ENCODE peak calls at places on chromosome 9, in seven cellular contexts. B, F, Q, P, I, R and L are unnamed samples.
A peak's percentile ranks its signal among the peaks of the same experiment; 100 is the strongest.

GRCh38 chr9:99162759-99163364 is 57.9 kb downstream of the TGFBR1 start:
- DNase-seq in B (peak; percentile 25), F (peak; percentile 19), Q (no peak), P (no peak), I (no peak), R (no peak), L (peak; percentile 50)

GRCh38 chr9:137303031-137303892 is 1.2 kb upstream of the NRARP start:
- DNase-seq in B (no peak), F (no peak), Q (no peak), P (no peak), I (peak; percentile 77), R (no peak), L (no peak)

GRCh38 chr9:121743441-121744001 is 92.1 kb downstream of the DAB2IP start:
- DNase-seq in B (peak; percentile 85), F (no peak), Q (no peak), P (no peak), I (peak; percentile 82), R (peak; percentile 72), L (peak; percentile 87)

GRCh38 chr9:92642599-92642998 is 27.3 kb downstream of the IPPK start:
- DNase-seq in B (no peak), F (no peak), Q (no peak), P (no peak), I (no peak), R (no peak), L (no peak)

GRCh38 chr9:121599186-121599871 is 52.1 kb upstream of the DAB2IP start:
- DNase-seq in B (no peak), F (no peak), Q (no peak), P (no peak), I (peak; percentile 65), R (peak; percentile 52), L (no peak)

GRCh38 chr9:38294561-38294960 is 97.9 kb upstream of the ALDH1B1 start:
- DNase-seq in B (no peak), F (no peak), Q (no peak), P (no peak), I (no peak), R (no peak), L (no peak)

GRCh38 chr9:97704851-97705250 is 7.7 kb upstream of the XPA start:
- DNase-seq in B (peak; percentile 13), F (no peak), Q (no peak), P (no peak), I (no peak), R (no peak), L (no peak)

GRCh38 chr9:38358390-38359296 is 33.9 kb upstream of the ALDH1B1 start:
- DNase-seq in B (peak; percentile 62), F (no peak), Q (no peak), P (no peak), I (no peak), R (no peak), L (peak; percentile 95)

GRCh38 chr9:114029311-114030170 is 48.6 kb downstream of the AMBP start:
- DNase-seq in B (no peak), F (no peak), Q (no peak), P (no peak), I (no peak), R (no peak), L (no peak)

GRCh38 chr9:131335356-131335755 is 45.8 kb downstream of the PLPP7 start:
- DNase-seq in B (no peak), F (no peak), Q (no peak), P (no peak), I (no peak), R (no peak), L (no peak)

GRCh38 chr9:79447760-79448159 is 124.0 kb upstream of the TLE4 start:
- DNase-seq in B (no peak), F (no peak), Q (no peak), P (no peak), I (no peak), R (no peak), L (no peak)

GRCh38 chr9:15357050-15357653 is 50.1 kb upstream of the TTC39B start:
- DNase-seq in B (no peak), F (no peak), Q (no peak), P (peak; percentile 11), I (peak; percentile 66), R (no peak), L (no peak)

GRCh38 chr9:126327750-126328120 is 1.1 kb downstream of the MVB12B start:
- DNase-seq in B (no peak), F (no peak), Q (no peak), P (no peak), I (no peak), R (no peak), L (no peak)

GRCh38 chr9:133635098-133635497 is 1.1 kb upstream of the DBH start:
- DNase-seq in B (no peak), F (no peak), Q (no peak), P (no peak), I (no peak), R (no peak), L (no peak)

GRCh38 chr9:136511670-136512592 is 29.1 kb upstream of the SEC16A start:
- DNase-seq in B (no peak), F (no peak), Q (no peak), P (no peak), I (no peak), R (peak; percentile 54), L (no peak)

GRCh38 chr9:123710299-123710698 is 219.6 kb downstream of the DENND1A start:
- DNase-seq in B (peak; percentile 62), F (no peak), Q (peak; percentile 54), P (no peak), I (no peak), R (no peak), L (peak; percentile 88)

GRCh38 chr9:77879344-77880089 is 152.1 kb downstream of the GNAQ start:
- DNase-seq in B (peak; percentile 40), F (no peak), Q (no peak), P (no peak), I (peak; percentile 63), R (no peak), L (peak; percentile 26)

GRCh38 chr9:121294866-121295661 is 27.1 kb downstream of the GSN start:
- DNase-seq in B (no peak), F (no peak), Q (no peak), P (no peak), I (no peak), R (no peak), L (no peak)